ENCODE peak calls at places on chromosomes 12 and 14, in six cellular contexts. L, C, N, R, O and X are unnamed samples.

GRCh38 chr12:87119713-87120112 is 863.5 kb upstream of the MGAT4C start:
- DNase-seq in L (no peak), C (no peak), N (no peak), R (no peak), O (no peak), X (no peak)

GRCh38 chr14:35730871-35731270 is 78.2 kb downstream of the RALGAPA1 start:
- DNase-seq in L (no peak), C (no peak), N (no peak), R (no peak), O (no peak), X (no peak)

GRCh38 chr12:3035815-3036702 is 41.1 kb upstream of the TSPAN9 start:
- DNase-seq in L (no peak), C (no peak), N (no peak), R (no peak), O (no peak), X (no peak)

GRCh38 chr14:91264151-91265150 is 19.9 kb upstream of the GPR68 start:
- DNase-seq in L (no peak), C (no peak), N (peak; percentile 45), R (no peak), O (no peak), X (no peak)

GRCh38 chr12:101230547-101230946 is 20.5 kb upstream of the SLC5A8 start:
- DNase-seq in L (no peak), C (peak; percentile 75), N (no peak), R (no peak), O (no peak), X (no peak)

GRCh38 chr12:93022603-93023340 is 93.7 kb upstream of the EEA1 start:
- DNase-seq in L (no peak), C (no peak), N (no peak), R (no peak), O (no peak), X (no peak)

GRCh38 chr12:109705291-109705690 is 8.3 kb upstream of the FAM222A start:
- DNase-seq in L (no peak), C (no peak), N (no peak), R (no peak), O (no peak), X (no peak)

GRCh38 chr14:22978873-22979671 is 3.3 kb downstream of the AJUBA start:
- DNase-seq in L (no peak), C (no peak), N (no peak), R (no peak), O (no peak), X (no peak)

GRCh38 chr12:15996254-15996653 is 85.1 kb downstream of the DERA start:
- DNase-seq in L (no peak), C (no peak), N (no peak), R (no peak), O (no peak), X (no peak)

DNA sequence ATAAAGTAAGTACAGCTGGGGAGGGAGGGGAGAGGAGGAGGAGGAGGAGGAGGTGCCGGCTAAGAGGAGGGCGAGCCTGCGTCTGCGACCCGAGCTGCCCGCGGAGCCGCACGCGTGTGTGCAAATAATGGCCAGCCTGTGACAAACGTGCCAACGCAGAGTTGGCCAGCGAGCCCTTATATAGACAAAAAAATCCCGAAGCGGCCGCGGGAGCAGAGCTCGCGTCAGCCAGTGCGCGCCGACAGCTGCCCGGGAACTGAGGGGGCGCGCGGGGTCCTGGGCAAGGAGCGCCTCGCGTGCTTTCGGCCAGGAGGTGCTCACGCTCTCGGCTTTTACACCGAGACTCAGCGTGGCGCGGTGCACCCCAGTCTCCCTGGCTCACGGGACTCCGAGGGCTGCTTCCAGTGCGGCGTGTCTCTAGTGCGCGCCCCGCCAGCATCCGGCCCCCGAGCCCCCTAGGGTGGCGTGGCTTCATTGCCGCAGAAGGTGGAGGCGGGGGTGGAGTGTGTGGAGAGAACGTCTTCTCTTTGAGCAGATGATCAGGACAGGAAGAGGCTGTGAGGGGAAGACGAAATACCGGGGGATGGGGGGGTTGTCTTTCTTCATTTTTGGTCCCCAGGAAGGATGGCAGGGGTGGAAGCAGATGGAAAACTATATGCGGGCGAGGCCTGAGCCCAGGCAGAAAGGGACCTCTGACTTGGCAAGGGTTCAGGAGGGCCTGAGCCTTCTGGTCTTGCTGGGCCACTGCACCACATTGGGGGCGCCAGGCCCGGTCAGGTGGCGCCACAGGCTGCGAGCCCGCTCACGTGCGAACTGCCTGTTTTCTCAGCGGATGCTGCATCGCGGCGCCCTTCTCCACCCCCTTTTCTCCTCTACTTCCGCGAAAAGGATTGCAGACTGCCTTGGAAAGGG is 659 bp downstream of the SLC16A7 start:
- DNase-seq in L (peak; percentile 68), C (peak; percentile 65), N (peak; percentile 73), R (peak; percentile 65), O (peak; percentile 53), X (peak; percentile 46)
- TF ChIP-seq CTCF in L (no peak), C (peak; percentile 25), N (no peak), R (peak; percentile 5), O (no peak), X (peak; percentile 9)

DNA sequence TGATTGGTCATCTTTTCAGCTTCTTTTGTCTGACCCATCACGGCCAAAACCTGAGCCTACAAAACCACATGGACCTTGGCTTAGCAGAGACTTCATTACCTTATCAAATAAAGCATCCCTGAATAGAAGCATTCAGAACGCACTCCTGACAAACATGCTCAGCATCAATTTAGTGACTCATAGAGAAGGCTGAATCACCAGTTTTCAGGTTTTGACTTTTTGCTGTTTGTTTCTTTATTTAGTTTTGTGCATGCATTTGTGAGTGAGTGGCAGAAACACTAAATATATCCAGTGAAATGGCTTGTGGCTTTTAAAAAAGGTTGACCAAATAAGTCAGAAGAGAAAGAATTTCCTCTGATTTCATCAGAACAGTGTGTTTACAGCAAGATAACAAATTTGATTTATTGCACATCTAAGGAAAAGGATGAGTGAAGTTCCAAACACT is 19.0 kb upstream of the OVCH1 start:
- DNase-seq in L (no peak), C (peak; percentile 67), N (no peak), R (no peak), O (no peak), X (no peak)
- TF ChIP-seq CTCF in L (no peak), C (no peak), N (no peak), R (no peak), O (no peak), X (no peak)

DNA sequence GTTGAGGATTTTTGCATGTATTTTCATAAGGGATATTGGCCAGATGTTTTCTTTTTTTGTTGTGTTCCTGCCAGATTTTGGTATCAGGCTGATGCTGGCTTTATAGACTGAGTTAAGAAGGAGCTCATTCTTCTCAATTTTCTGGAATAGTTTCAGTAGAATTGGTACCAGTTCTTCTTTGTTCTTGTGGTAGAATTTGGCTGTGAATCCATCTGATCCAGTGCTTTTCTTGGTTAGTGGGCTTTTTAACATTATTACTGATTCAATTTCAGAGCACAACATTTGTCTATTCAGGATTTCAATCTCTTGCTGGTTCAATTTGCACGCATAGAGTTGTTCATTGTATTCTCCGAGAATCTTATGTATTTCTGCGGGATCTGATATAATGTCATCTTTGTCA is 136.5 kb upstream of the FOXG1 start:
- DNase-seq in L (no peak), C (no peak), N (no peak), R (no peak), O (no peak), X (no peak)
- TF ChIP-seq CTCF in L (no peak), C (no peak), N (no peak), R (no peak), O (no peak), X (no peak)

GRCh38 chr12:52952082-52952801 is 3.3 kb downstream of the KRT18 start:
- DNase-seq in L (peak; percentile 52), C (no peak), N (peak; percentile 44), R (no peak), O (no peak), X (no peak)
- TF ChIP-seq CTCF in L (no peak), C (peak; percentile 20), N (no peak), R (no peak), O (no peak), X (peak; percentile 29)

GRCh38 chr14:65095633-65096205 is 6.6 kb downstream of the MAX start:
- DNase-seq in L (peak; percentile 51), C (peak; percentile 54), N (no peak), R (peak; percentile 11), O (no peak), X (no peak)
- TF ChIP-seq CTCF in L (no peak), C (no peak), N (no peak), R (no peak), O (no peak), X (no peak)

DNA sequence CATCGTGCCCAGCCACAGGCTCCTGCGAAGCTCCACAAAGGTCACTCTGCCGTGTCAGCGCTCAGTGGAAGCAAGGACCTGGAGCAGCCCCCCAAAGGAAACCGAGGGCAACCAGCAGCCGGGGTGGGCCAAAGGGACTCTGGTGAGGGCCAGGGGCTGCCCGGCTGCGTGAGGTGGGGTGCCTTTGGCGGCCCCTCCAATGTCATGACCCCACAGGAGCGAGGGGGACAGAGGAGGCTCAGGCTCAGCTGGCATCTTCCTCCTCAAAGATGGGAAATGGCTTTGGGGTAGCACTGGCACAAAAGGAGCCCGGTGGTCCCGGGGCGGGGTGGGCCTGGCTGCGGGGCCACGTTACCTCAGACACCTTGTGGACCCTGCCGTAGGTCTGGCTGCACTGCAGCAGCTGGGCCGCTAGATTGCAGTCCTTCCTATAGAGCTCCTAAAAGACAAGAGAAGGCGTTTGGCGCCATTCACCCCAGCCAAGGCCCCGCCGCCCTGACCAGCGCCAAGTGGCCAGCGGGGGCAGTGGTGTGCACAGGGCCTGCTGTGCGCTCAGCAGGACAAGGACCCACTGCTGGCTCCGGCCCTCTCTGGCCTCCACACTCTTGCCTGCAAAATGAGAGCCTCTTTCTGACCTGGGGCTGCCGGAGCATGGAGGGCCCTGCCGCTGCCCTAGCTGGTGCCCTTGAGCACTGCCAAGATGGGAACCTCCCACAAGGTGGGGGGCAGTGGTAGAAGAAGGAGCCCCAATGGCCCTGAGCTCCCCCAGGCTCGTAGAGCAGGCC is 46.9 kb downstream of the BEGAIN start:
- DNase-seq in L (no peak), C (no peak), N (peak; percentile 63), R (no peak), O (no peak), X (no peak)
- TF ChIP-seq CTCF in L (no peak), C (peak; percentile 23), N (peak; percentile 26), R (peak; percentile 46), O (no peak), X (no peak)

DNA sequence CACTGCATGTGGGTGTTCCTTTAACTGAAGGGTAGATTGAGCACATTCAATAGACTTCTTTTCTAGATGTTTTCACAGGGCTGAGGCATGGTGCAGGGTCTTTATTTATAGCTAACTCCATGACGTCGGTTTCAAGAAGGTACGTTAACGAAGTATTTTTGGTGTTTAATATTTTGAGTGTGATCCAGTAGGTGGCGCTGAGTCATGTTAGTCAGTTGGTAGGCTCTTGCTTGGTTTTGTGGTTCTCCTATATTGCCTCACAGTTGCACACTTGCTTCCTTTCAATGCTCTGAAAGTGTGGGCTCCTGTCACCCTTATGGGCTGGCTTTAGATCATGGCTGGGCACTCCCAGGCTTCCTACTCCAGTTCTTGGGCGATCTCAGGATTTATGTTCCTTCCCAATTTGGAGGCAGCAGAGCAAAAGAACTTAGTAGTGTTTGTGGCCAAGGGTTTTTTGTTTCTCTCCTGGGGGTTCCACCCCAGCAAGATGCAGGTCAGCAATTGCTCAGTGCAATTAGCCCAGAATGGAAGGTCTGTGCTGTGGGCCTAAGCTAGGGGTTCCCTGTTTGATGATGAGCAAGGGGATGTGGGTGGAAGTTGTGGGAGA is 471.6 kb upstream of the FOXG1 start:
- DNase-seq in L (no peak), C (no peak), N (no peak), R (no peak), O (no peak), X (no peak)
- TF ChIP-seq CTCF in L (no peak), C (no peak), N (no peak), R (peak; percentile 19), O (no peak), X (no peak)

DNA sequence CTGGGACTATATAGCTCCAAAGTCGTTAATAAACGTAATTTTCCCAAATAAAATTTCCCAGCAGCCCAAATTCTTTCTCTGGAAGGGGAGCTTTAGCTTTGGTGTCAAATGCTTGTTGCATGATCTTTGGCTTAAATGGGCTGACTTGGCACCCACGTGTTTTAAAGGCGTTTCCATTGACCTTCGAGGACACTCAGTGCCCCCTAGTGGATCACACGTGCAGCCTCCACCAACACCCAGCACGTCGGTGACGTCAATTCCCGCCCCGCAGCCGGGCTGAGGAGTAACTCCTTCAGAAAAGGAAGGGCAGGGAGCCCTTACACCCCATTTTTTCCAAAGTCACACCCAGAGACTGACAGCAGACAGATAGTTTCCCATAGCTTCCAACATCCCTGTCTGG is 707.8 kb downstream of the AACS start:
- DNase-seq in L (no peak), C (no peak), N (peak; percentile 32), R (no peak), O (no peak), X (peak; percentile 28)
- TF ChIP-seq CTCF in L (no peak), C (no peak), N (peak; percentile 26), R (peak; percentile 18), O (peak; percentile 13), X (peak; percentile 17)